ENCODE peak calls at places on chromosome 22, in four cellular contexts. E is lower lobe of right lung, H is GM23338, A is A549. V is an unnamed sample.

GRCh38 chr22:16935209-16935608 is 72.8 kb downstream of the GAB4 start:
- DNase-seq in E (no peak), H (no peak), A (no peak), V (no peak)

GRCh38 chr22:25334091-25334490 is 114.7 kb downstream of the CRYBB2 start:
- DNase-seq in E (no peak), H (peak), A (peak), V (peak)

GRCh38 chr22:49659924-49660315 is 167.8 kb downstream of the BRD1 start:
- DNase-seq in E (peak), H (no peak), A (no peak), V (no peak)

GRCh38 chr22:19789828-19790227 is 29.2 kb downstream of the TBX1 start:
- DNase-seq in E (no peak), H (no peak), A (no peak), V (no peak)

GRCh38 chr22:37419916-37420655 is 7.2 kb downstream of the ELFN2 start:
- DNase-seq in E (no peak), H (peak), A (no peak), V (no peak)

GRCh38 chr22:29700949-29701927 is 18.6 kb upstream of the CABP7 start:
- DNase-seq in E (no peak), H (peak), A (peak), V (peak)

GRCh38 chr22:44601725-44602124 is 100.3 kb upstream of the PRR5 start:
- DNase-seq in E (no peak), H (no peak), A (no peak), V (no peak)

GRCh38 chr22:11042116-11042515 is 4485.9 kb upstream of the OR11H1 start:
- DNase-seq in E (no peak), H (no peak), A (no peak), V (no peak)

GRCh38 chr22:47836957-47837356 is 1074.5 kb downstream of the TBC1D22A start:
- DNase-seq in E (no peak), H (no peak), A (peak), V (no peak)

GRCh38 chr22:33706100-33706499 is 214.2 kb downstream of the LARGE1 start:
- DNase-seq in E (no peak), H (peak), A (no peak), V (no peak)

GRCh38 chr22:38549106-38549884 is 20.7 kb downstream of the DMC1 start:
- DNase-seq in E (no peak), H (no peak), A (no peak), V (no peak)

GRCh38 chr22:33116846-33117547 is 58.8 kb upstream of the SYN3 start:
- DNase-seq in E (no peak), H (no peak), A (no peak), V (no peak)

GRCh38 chr22:43587574-43587973 is 175.8 kb downstream of the MPPED1 start:
- DNase-seq in E (no peak), H (no peak), A (peak), V (no peak)

DNA sequence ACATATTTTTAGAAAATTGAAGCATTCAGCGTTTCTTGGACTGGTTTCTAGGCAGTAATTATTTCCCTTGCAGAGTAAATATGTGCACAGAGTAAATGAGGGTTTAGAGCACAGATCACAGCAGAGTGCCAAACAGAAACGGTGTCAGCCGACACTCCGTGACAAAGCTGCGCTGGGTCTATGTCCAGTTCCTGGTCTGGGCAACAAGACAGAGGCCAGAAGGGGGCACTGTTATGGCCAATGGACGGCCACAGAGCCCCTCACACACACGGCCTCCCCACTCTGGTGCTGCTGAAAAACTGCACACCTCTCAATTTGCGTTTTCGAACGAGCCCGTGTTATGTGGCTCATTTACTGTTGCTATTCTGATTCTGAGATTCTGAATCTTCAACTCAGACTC is 180.7 kb downstream of the MPPED1 start:
- DNase-seq in E (no peak), H (peak), A (peak), V (no peak)
- TF ChIP-seq CTCF in E (no peak), H (peak), A (no peak), V (peak)

DNA sequence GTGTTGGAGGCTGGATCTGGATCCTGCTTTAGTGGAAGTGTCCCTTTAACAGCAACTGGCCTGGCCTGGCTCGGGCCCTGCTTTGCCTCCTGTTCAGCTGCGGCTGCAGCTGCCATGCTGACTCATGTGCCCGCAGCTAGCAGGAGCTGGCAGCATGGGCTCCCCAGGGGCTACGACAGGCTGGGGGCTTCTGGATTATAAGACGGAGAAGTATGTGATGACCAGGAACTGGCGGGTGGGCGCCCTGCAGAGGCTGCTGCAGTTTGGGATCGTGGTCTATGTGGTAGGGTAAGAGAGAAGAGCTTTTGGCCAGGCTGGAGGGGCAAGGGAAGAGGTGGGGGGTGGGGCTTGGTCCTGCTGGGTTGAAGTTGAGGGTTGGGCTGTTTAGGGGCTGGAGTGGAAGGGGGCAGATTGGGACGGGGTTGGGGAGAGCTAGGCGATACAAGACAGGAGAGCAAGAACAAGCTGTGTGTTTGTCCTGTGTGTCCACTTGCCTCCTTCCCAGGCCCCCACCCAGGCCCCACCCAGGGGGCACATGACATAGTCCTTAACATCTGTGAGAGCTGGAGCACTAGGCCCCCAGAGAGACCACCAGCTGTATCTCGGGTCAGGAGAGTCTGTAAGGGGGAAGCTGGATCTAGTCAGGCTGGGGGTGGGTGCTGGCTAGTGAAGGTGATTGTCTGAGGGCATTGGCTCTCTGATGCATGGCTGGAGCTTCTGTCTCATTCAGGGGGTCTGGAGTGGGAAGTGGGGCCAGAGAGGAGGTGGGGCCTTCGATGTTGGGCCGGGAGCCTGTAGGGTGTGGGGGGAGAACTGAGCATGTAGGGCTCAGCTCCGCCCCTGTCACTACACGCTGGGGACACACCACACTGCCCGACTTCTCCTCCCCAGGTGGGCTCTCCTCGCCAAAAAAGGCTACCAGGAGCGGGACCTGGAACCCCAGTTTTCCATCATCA is at the start of gene P2RX6:
- DNase-seq in E (no peak), H (no peak), A (no peak), V (peak)
- H3K4me3 ChIP-seq in E (peak), H (peak), A (peak), V (peak)

DNA sequence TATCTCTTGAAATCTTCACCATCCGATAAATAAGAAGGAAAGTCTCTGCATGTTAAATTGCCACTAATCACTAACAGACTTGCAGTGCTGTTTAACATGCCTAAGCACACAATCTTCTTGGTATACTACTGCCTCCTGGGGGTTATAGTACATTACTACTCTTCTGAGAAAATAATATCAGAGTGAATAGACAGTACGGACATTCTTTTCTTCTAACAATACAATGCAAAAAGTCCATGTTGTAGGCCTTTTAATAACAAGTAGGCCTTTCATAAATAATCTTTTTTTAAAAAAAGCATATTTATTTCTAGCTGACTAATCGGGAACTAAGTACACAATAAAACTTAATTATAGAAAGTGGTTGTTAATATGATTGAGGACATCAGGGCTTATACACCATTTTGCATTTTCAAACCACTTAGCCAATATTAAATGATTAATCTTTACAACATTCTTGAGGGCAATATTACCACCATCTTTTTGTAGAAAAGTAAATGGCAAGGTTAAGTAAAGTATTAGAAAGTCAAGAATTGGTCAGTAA is 84.8 kb downstream of the TTC28 start:
- DNase-seq in E (no peak), H (peak), A (peak), V (peak)
- TF ChIP-seq CTCF in E (peak), H (peak), A (peak), V (peak)

GRCh38 chr22:46535876-46536558 is 1.4 kb downstream of the CELSR1 start:
- DNase-seq in E (no peak), H (peak), A (peak), V (no peak)
- H3K4me3 ChIP-seq in E (peak), H (peak), A (peak), V (no peak)

DNA sequence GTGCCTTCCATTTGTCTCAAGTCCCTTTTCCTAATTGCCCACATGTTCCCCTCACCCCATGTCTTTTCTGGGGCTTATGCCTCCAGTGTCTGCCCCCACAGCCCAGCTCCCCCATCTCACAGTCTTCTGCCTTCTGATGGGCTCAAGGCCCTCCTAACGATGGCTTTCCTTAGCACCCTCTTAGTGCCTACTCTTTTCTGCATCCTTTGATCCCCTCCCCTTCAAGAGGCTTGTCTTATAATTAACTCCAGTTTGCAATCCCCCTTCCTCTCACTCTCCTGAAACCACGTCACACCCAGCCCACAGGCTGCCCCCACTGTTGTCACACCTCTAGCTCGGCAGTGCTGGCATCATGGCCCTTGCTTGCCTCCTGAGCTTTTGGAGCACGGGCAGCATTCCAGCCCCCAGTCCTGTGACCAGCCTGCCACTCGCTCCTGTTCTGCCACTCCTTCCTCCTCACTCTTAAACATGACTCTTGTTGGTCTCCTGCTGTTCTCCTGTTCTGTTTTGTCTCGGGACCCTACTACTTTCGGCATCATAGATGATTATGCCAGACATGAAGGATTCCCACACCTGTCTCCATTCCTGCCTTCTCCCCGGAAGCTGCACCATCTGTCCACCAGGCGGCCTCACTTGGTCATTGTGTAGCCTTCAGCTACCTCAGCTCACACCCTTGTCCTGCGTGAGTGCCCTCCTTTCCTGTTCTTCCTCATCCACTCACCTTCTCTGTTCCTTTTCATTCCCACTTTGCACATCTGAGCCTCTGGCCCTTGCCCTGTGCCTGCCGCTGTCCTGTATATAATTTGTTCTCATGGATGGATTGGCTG is 26.1 kb downstream of the UBE2L3 start:
- DNase-seq in E (no peak), H (peak), A (peak), V (no peak)
- TF ChIP-seq CTCF in E (no peak), H (peak), A (peak), V (peak)

GRCh38 chr22:23849009-23850006 is 8.4 kb upstream of the SLC2A11 start:
- DNase-seq in E (peak), H (peak), A (peak), V (peak)
- H3K4me3 ChIP-seq in E (no peak), H (peak), A (peak), V (peak)

DNA sequence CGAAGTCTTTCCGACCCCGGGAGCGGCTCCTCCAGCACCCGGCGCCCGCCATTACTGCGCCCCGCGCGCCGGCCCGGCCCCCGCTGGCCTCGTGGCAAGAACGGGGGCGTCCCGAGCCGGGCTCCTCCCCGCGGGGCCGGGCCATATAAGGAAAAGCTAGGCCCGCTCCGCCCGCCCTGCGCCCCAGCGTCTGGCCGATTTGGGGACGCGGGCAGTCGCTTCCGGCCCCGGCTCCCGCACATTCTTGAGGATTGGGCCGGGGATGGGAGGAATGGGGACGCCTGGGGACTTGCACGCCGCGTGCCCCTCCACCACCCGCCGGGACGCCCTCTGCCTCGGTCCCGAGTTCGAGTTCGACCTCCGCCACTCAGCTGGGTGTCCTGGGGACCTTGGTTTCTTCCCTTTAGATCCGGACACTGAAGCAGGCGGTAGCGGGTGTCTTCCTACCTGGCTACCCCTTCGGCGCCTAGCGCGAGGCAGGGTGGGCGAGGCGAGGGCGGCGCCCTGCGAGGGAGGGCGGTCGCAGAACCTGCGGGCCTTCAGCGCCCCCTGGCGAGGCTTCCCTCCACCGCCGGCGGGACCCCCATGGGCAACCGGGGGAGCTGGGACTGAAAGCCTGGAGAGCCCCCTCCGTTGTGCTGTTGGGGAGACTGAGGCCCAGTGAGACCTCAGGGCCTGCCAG is 3.8 kb downstream of the SMTN start:
- DNase-seq in E (peak), H (peak), A (peak), V (peak)
- TF ChIP-seq CTCF in E (peak), H (peak), A (peak), V (peak)

GRCh38 chr22:46390105-46390651 is 54.7 kb downstream of the TRMU start:
- DNase-seq in E (no peak), H (no peak), A (no peak), V (no peak)
- H3K4me3 ChIP-seq in E (no peak), H (no peak), A (no peak), V (no peak)

GRCh38 chr22:40412441-40412840 is 42.0 kb downstream of the SGSM3 start:
- DNase-seq in E (peak), H (no peak), A (no peak), V (no peak)
- TF ChIP-seq CTCF in E (no peak), H (no peak), A (no peak), V (no peak)

DNA sequence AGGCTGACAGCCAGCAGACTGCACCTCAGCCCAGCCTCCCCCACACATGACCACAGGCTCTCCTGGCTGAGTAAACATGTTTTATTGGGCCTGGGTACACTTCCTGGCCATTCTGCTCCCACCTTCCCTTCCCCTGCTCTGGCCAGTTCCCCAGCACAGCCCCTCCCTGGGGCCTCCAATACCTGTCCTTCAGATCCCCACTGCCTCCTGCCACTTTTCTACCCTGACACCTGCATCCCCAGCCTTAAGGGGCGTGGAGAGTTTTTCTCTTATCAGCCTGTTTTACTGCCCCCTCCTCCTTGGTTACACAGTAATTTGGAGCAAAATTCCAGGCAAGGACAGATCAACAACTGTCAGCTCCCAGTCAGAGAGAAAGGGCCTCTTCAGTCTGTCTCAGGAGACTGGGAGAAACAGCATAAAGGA is at the start of gene ISX:
- DNase-seq in E (no peak), H (no peak), A (no peak), V (no peak)
- H3K4me3 ChIP-seq in E (no peak), H (no peak), A (no peak), V (no peak)

V was measured in choroid plexus epithelial cell.